ENCODE peak calls at places on chromosomes 16 and 17, in eight cellular contexts. V is progenitor cell of endocrine pancreas; U is posterior cingulate gyrus; X is cortex of kidney; L is astrocyte of the spinal cord; H is kidney tubule cell; C is CD4-positive, alpha-beta T cell; J is NCI-H1092. P is an unnamed sample.
A peak's percentile ranks its signal among the peaks of the same experiment; 100 is the strongest.

GRCh38 chr17:59427425-59427921 is 96.0 kb downstream of the YPEL2 start:
- DNase-seq in V (no peak), U (no peak), X (no peak), L (peak; percentile 35), H (peak; percentile 95), C (no peak), J (no peak), P (peak; percentile 83)

GRCh38 chr17:56679148-56679766 is 85.8 kb downstream of the NOG start:
- DNase-seq in V (no peak), U (no peak), X (no peak), L (peak; percentile 56), H (peak; percentile 53), C (no peak), J (peak; percentile 4), P (peak; percentile 66)

GRCh38 chr17:1058423-1059130 is 61.6 kb downstream of the TIMM22 start:
- DNase-seq in V (no peak), U (peak; percentile 89), X (no peak), L (peak; percentile 26), H (peak; percentile 72), C (peak; percentile 24), J (no peak), P (no peak)

GRCh38 chr16:87461466-87461975 is 31.3 kb downstream of the ZCCHC14 start:
- DNase-seq in V (peak; percentile 77), U (no peak), X (no peak), L (peak; percentile 29), H (peak; percentile 97), C (no peak), J (peak; percentile 27), P (peak; percentile 33)

GRCh38 chr16:3490911-3491629 is 4.2 kb downstream of the C16orf90 start:
- DNase-seq in V (no peak), U (no peak), X (no peak), L (no peak), H (no peak), C (no peak), J (peak; percentile 76), P (no peak)

GRCh38 chr16:75821117-75821516 is 94.8 kb upstream of the CPHXL start:
- DNase-seq in V (no peak), U (no peak), X (no peak), L (no peak), H (no peak), C (no peak), J (no peak), P (no peak)

GRCh38 chr17:57357830-57358426 is 101.6 kb downstream of the MSI2 start:
- DNase-seq in V (no peak), U (no peak), X (no peak), L (no peak), H (peak; percentile 89), C (no peak), J (no peak), P (no peak)

GRCh38 chr17:41287050-41287449 is 11.6 kb downstream of the KRTAP9-7 start:
- DNase-seq in V (no peak), U (no peak), X (no peak), L (no peak), H (peak; percentile 54), C (no peak), J (no peak), P (no peak)

GRCh38 chr16:30369091-30369937 is 980 bp downstream of the TBC1D10B start:
- DNase-seq in V (no peak), U (no peak), X (no peak), L (no peak), H (peak; percentile 9), C (no peak), J (no peak), P (peak; percentile 47)

GRCh38 chr17:39751637-39752036 is 13.9 kb downstream of the GRB7 start:
- DNase-seq in V (no peak), U (peak; percentile 52), X (no peak), L (no peak), H (no peak), C (no peak), J (no peak), P (no peak)

GRCh38 chr17:15321556-15322250 is 19.7 kb downstream of the TEKT3 start:
- DNase-seq in V (no peak), U (no peak), X (no peak), L (peak; percentile 47), H (no peak), C (no peak), J (no peak), P (no peak)

GRCh38 chr16:50271148-50272041 is 5.0 kb downstream of the ADCY7 start:
- DNase-seq in V (no peak), U (peak; percentile 53), X (no peak), L (no peak), H (no peak), C (no peak), J (no peak), P (peak; percentile 63)

P was measured in cardiac muscle cell.